ENCODE peak calls at places on chromosomes 6 and 20, in six cellular contexts. One of them, this sample, is unnamed.

GRCh38 chr6:149302723-149303122 is 14.8 kb upstream of the TAB2 start:
- DNase-seq in M059J: no peak
- DNase-seq in amniotic stem cell: no peak
- DNase-seq in NCI-H345: no peak
- DNase-seq in cardiac fibroblast: no peak
- DNase-seq in CD4-positive, alpha-beta T cell: no peak
- DNase-seq in this sample: no peak

GRCh38 chr20:57991211-57991841 is 237.1 kb downstream of the ANKRD60 start:
- DNase-seq in M059J: peak
- DNase-seq in amniotic stem cell: peak
- DNase-seq in NCI-H345: no peak
- DNase-seq in cardiac fibroblast: no peak
- DNase-seq in CD4-positive, alpha-beta T cell: no peak
- DNase-seq in this sample: peak

GRCh38 chr6:125434760-125435159 is 133.0 kb upstream of the HDDC2 start:
- DNase-seq in M059J: no peak
- DNase-seq in amniotic stem cell: no peak
- DNase-seq in NCI-H345: no peak
- DNase-seq in cardiac fibroblast: no peak
- DNase-seq in CD4-positive, alpha-beta T cell: no peak
- DNase-seq in this sample: no peak

GRCh38 chr6:117264487-117265424 is 602 bp upstream of the VGLL2 start:
- DNase-seq in M059J: peak
- DNase-seq in amniotic stem cell: no peak
- DNase-seq in NCI-H345: no peak
- DNase-seq in cardiac fibroblast: peak
- DNase-seq in CD4-positive, alpha-beta T cell: no peak
- DNase-seq in this sample: peak

GRCh38 chr6:42301986-42302385 is 84.3 kb upstream of the MRPS10 start:
- DNase-seq in M059J: no peak
- DNase-seq in amniotic stem cell: no peak
- DNase-seq in NCI-H345: no peak
- DNase-seq in cardiac fibroblast: no peak
- DNase-seq in CD4-positive, alpha-beta T cell: no peak
- DNase-seq in this sample: peak

GRCh38 chr6:56914791-56915658 is 39.9 kb upstream of the BEND6 start:
- DNase-seq in M059J: no peak
- DNase-seq in amniotic stem cell: no peak
- DNase-seq in NCI-H345: no peak
- DNase-seq in cardiac fibroblast: no peak
- DNase-seq in CD4-positive, alpha-beta T cell: no peak
- DNase-seq in this sample: no peak

GRCh38 chr6:7998103-7998725 is 66.0 kb downstream of the BLOC1S5 start:
- DNase-seq in M059J: peak
- DNase-seq in amniotic stem cell: no peak
- DNase-seq in NCI-H345: no peak
- DNase-seq in cardiac fibroblast: peak
- DNase-seq in CD4-positive, alpha-beta T cell: no peak
- DNase-seq in this sample: no peak

GRCh38 chr20:38685853-38686473 is 38.3 kb upstream of the SLC32A1 start:
- DNase-seq in M059J: peak
- DNase-seq in amniotic stem cell: peak
- DNase-seq in NCI-H345: no peak
- DNase-seq in cardiac fibroblast: peak
- DNase-seq in CD4-positive, alpha-beta T cell: peak
- DNase-seq in this sample: no peak

GRCh38 chr20:49345538-49345937 is 67.7 kb upstream of the ZNFX1 start:
- DNase-seq in M059J: peak
- DNase-seq in amniotic stem cell: peak
- DNase-seq in NCI-H345: no peak
- DNase-seq in cardiac fibroblast: peak
- DNase-seq in CD4-positive, alpha-beta T cell: no peak
- DNase-seq in this sample: peak

GRCh38 chr6:53837875-53838806 is 43.3 kb downstream of the LRRC1 start:
- DNase-seq in M059J: peak
- DNase-seq in amniotic stem cell: no peak
- DNase-seq in NCI-H345: peak
- DNase-seq in cardiac fibroblast: peak
- DNase-seq in CD4-positive, alpha-beta T cell: no peak
- DNase-seq in this sample: no peak

This sample was measured in osteoblast.